ENCODE peak calls at places on chromosomes 7 and 10, in seven cellular contexts. D, I, M, C, Q, F and G are unnamed samples.

GRCh38 chr10:71522438-71523144 is 125.9 kb downstream of the CDH23 start:
- DNase-seq in D (no peak), I (no peak), M (no peak), C (no peak), Q (no peak), F (no peak), G (no peak)

GRCh38 chr7:35725280-35725680 is 30.3 kb upstream of the HERPUD2 start:
- DNase-seq in D (peak; percentile 69), I (no peak), M (no peak), C (peak; percentile 36), Q (no peak), F (no peak), G (no peak)

GRCh38 chr10:132428486-132428885 is 31.5 kb downstream of the PWWP2B start:
- DNase-seq in D (no peak), I (no peak), M (no peak), C (no peak), Q (no peak), F (no peak), G (no peak)

GRCh38 chr7:124996778-124997177 is 67.2 kb upstream of the POT1 start:
- DNase-seq in D (peak; percentile 4), I (no peak), M (no peak), C (no peak), Q (no peak), F (peak; percentile 51), G (no peak)

GRCh38 chr10:69769395-69769989 is 32.2 kb upstream of the COL13A1 start:
- DNase-seq in D (no peak), I (no peak), M (peak; percentile 82), C (no peak), Q (no peak), F (peak; percentile 93), G (no peak)

GRCh38 chr7:116591202-116592040 is 66.6 kb downstream of the CAV1 start:
- DNase-seq in D (no peak), I (no peak), M (peak; percentile 26), C (no peak), Q (no peak), F (peak; percentile 60), G (no peak)

GRCh38 chr7:36261019-36261754 is 108.1 kb downstream of the EEPD1 start:
- DNase-seq in D (peak; percentile 37), I (no peak), M (no peak), C (no peak), Q (no peak), F (peak; percentile 41), G (no peak)

GRCh38 chr7:123677316-123677715 is 21.6 kb downstream of the LMOD2 start:
- DNase-seq in D (no peak), I (no peak), M (no peak), C (no peak), Q (no peak), F (no peak), G (no peak)

GRCh38 chr7:1424041-1424440 is 35.2 kb downstream of the MICALL2 start:
- DNase-seq in D (no peak), I (no peak), M (no peak), C (no peak), Q (no peak), F (no peak), G (no peak)
- TF ChIP-seq CTCF in D (no peak), I (no peak), M (no peak), C (no peak), Q (no peak), F (no peak), G (no peak)

GRCh38 chr7:33108931-33109757 is at the start of gene RP9:
- DNase-seq in D (peak; percentile 89), I (peak; percentile 62), M (peak; percentile 62), C (peak; percentile 74), Q (peak; percentile 78), F (peak; percentile 54), G (peak; percentile 82)

GRCh38 chr7:33108591-33108930 is 643 bp downstream of the RP9 start:
- DNase-seq in D (no peak), I (no peak), M (no peak), C (no peak), Q (no peak), F (no peak), G (no peak)

GRCh38 chr7:33111614-33112013 is 2.4 kb upstream of the RP9 start:
- DNase-seq in D (no peak), I (no peak), M (no peak), C (no peak), Q (no peak), F (no peak), G (no peak)

GRCh38 chr7:33109758-33110238 is 594 bp upstream of the RP9 start:
- DNase-seq in D (no peak), I (no peak), M (no peak), C (no peak), Q (no peak), F (peak; percentile 15), G (no peak)

GRCh38 chr7:33107136-33108066 is 1.8 kb downstream of the RP9 start:
- DNase-seq in D (peak; percentile 45), I (no peak), M (peak; percentile 33), C (no peak), Q (no peak), F (peak; percentile 74), G (no peak)
- TF ChIP-seq CTCF in D (peak; percentile 60), I (no peak), M (peak; percentile 78), C (peak; percentile 15), Q (peak; percentile 52), F (peak; percentile 68), G (peak; percentile 7)

GRCh38 chr10:122213766-122214165 is 57.3 kb upstream of the BTBD16 start:
- DNase-seq in D (no peak), I (no peak), M (no peak), C (no peak), Q (no peak), F (peak; percentile 13), G (peak; percentile 53)
- TF ChIP-seq CTCF in D (no peak), I (no peak), M (no peak), C (no peak), Q (no peak), F (no peak), G (no peak)

GRCh38 chr10:122678266-122678665 is 21.4 kb downstream of the C10orf120 start:
- DNase-seq in D (no peak), I (no peak), M (no peak), C (no peak), Q (no peak), F (no peak), G (peak; percentile 29)

GRCh38 chr10:122675278-122675677 is 24.4 kb downstream of the C10orf120 start:
- DNase-seq in D (no peak), I (no peak), M (no peak), C (no peak), Q (no peak), F (no peak), G (no peak)

GRCh38 chr10:122673731-122674130 is 25.9 kb downstream of the C10orf120 start:
- DNase-seq in D (no peak), I (no peak), M (no peak), C (no peak), Q (no peak), F (no peak), G (no peak)

GRCh38 chr10:122671355-122671754 is 28.3 kb downstream of the C10orf120 start:
- DNase-seq in D (no peak), I (no peak), M (no peak), C (no peak), Q (no peak), F (no peak), G (peak; percentile 29)

GRCh38 chr10:122674781-122675180 is 24.9 kb downstream of the C10orf120 start:
- DNase-seq in D (no peak), I (no peak), M (no peak), C (no peak), Q (no peak), F (no peak), G (no peak)
- TF ChIP-seq CTCF in D (no peak), I (no peak), M (no peak), C (no peak), Q (no peak), F (no peak), G (no peak)

GRCh38 chr7:875476-876076 is 778 bp upstream of the GET4 start:
- DNase-seq in D (no peak), I (no peak), M (no peak), C (no peak), Q (no peak), F (no peak), G (no peak)

GRCh38 chr7:876972-877311 is 588 bp downstream of the GET4 start:
- DNase-seq in D (peak; percentile 55), I (no peak), M (no peak), C (no peak), Q (no peak), F (peak; percentile 28), G (no peak)

GRCh38 chr7:875051-875450 is 1.3 kb upstream of the GET4 start:
- DNase-seq in D (no peak), I (no peak), M (no peak), C (no peak), Q (no peak), F (no peak), G (no peak)

GRCh38 chr7:877312-878232 is 1.2 kb downstream of the GET4 start:
- DNase-seq in D (no peak), I (no peak), M (peak; percentile 18), C (no peak), Q (no peak), F (no peak), G (peak; percentile 77)

DNA sequence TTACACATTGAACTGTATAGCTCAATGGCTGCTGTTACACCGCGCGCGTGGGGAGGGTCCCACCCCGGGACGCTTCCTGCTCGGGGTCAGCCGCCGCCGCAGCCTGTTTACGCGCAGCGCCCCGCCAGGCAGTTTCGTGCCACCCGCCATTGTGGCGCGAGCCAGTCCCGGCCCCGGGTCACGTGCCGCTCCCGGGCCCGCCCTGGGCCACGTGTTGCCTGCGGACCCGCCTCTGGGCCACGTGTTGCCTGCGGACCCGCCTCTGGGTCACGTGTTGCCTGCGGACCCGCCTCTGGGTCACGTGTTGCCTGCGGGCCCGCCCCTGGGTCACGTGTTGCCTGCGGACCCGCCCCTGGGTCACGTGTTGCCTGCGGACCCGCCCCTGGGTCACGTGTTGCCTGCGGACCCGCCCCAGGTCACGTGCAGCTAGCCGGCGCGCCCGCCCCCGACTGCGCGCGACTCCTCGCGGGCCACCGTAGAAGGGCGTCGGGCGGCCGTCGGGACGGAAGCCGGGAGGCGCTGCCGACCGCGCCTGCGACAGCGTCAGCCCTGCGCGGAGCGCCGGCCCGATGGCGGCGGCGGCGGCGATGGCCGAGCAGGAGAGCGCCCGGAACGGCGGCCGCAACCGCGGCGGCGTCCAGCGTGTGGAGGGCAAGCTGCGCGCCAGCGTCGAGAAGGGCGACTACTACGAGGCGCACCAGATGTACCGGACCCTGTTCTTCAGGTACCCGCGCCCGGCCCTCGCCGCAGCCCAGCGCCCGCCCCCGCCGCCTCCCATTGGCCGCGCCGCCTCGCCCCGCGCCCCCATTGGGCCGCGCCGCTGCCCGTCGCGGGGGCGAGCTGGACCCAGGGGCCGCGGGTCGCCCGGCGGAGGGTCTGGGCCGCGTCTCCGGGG is at the start of gene GET4:
- DNase-seq in D (peak; percentile 91), I (peak; percentile 97), M (peak; percentile 86), C (peak; percentile 98), Q (peak; percentile 97), F (peak; percentile 98), G (peak; percentile 98)
- TF ChIP-seq CTCF in D (peak; percentile 21), I (no peak), M (no peak), C (no peak), Q (peak; percentile 47), F (no peak), G (no peak)

DNA sequence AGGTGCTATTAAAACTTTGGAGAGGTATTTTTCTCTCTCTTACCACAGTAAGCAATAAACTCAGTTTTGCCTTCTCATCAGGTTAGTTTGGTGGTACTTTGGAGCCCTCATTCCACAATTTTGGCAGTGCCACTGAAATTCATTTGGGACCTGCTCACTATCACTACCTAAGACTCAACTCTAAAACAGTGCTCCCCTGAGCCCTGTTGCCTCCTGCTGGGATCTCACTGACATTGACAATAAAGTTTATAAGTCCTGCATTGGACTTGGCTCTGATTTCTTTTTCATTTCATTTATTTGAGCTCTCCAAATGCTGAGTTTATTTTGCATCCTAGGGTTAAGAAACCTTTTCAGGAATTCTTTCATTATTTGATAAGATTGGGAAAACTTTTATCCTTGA is 130.8 kb upstream of the HPS1 start:
- DNase-seq in D (no peak), I (no peak), M (no peak), C (no peak), Q (no peak), F (no peak), G (no peak)
- TF ChIP-seq CTCF in D (no peak), I (no peak), M (no peak), C (no peak), Q (no peak), F (no peak), G (no peak)